ENCODE peak calls at places on chromosome 2, in seven cellular contexts. One of them, this sample, is unnamed.

GRCh38 chr2:231111987-231112386 is 12.9 kb downstream of the HTR2B start:
- DNase-seq in epithelial cell of esophagus: no peak
- DNase-seq in neural progenitor cell: no peak
- DNase-seq in PC-9: no peak
- DNase-seq in lower leg skin: no peak
- DNase-seq in lower lobe of right lung: no peak
- DNase-seq in CD8-positive, alpha-beta T cell: no peak
- DNase-seq in this sample: no peak

GRCh38 chr2:55017428-55017827 is 32.8 kb downstream of the RTN4 start:
- DNase-seq in epithelial cell of esophagus: no peak
- DNase-seq in neural progenitor cell: no peak
- DNase-seq in PC-9: no peak
- DNase-seq in lower leg skin: no peak
- DNase-seq in lower lobe of right lung: no peak
- DNase-seq in CD8-positive, alpha-beta T cell: no peak
- DNase-seq in this sample: no peak

GRCh38 chr2:20236496-20236895 is 11.6 kb upstream of the SDC1 start:
- DNase-seq in epithelial cell of esophagus: peak
- DNase-seq in neural progenitor cell: no peak
- DNase-seq in PC-9: no peak
- DNase-seq in lower leg skin: no peak
- DNase-seq in lower lobe of right lung: no peak
- DNase-seq in CD8-positive, alpha-beta T cell: no peak
- DNase-seq in this sample: no peak

GRCh38 chr2:117661619-117662018 is 152.9 kb upstream of the DDX18 start:
- DNase-seq in epithelial cell of esophagus: no peak
- DNase-seq in neural progenitor cell: no peak
- DNase-seq in PC-9: no peak
- DNase-seq in lower leg skin: no peak
- DNase-seq in lower lobe of right lung: no peak
- DNase-seq in CD8-positive, alpha-beta T cell: no peak
- DNase-seq in this sample: no peak

GRCh38 chr2:128421286-128421685 is 102.6 kb upstream of the HS6ST1 start:
- DNase-seq in epithelial cell of esophagus: no peak
- DNase-seq in neural progenitor cell: no peak
- DNase-seq in PC-9: no peak
- DNase-seq in lower leg skin: peak
- DNase-seq in lower lobe of right lung: no peak
- DNase-seq in CD8-positive, alpha-beta T cell: no peak
- DNase-seq in this sample: no peak

GRCh38 chr2:195660265-195660890 is 3.4 kb downstream of the SLC39A10 start:
- DNase-seq in epithelial cell of esophagus: peak
- DNase-seq in neural progenitor cell: peak
- DNase-seq in PC-9: peak
- DNase-seq in lower leg skin: peak
- DNase-seq in lower lobe of right lung: no peak
- DNase-seq in CD8-positive, alpha-beta T cell: peak
- DNase-seq in this sample: peak

GRCh38 chr2:81734981-81735380 is 1430.4 kb upstream of the LRRTM1 start:
- DNase-seq in epithelial cell of esophagus: no peak
- DNase-seq in neural progenitor cell: no peak
- DNase-seq in PC-9: no peak
- DNase-seq in lower leg skin: no peak
- DNase-seq in lower lobe of right lung: no peak
- DNase-seq in CD8-positive, alpha-beta T cell: no peak
- DNase-seq in this sample: no peak

GRCh38 chr2:128628206-128628605 is 309.5 kb upstream of the HS6ST1 start:
- DNase-seq in epithelial cell of esophagus: no peak
- DNase-seq in neural progenitor cell: no peak
- DNase-seq in PC-9: no peak
- DNase-seq in lower leg skin: peak
- DNase-seq in lower lobe of right lung: peak
- DNase-seq in CD8-positive, alpha-beta T cell: no peak
- DNase-seq in this sample: no peak

GRCh38 chr2:121524650-121525425 is 5.8 kb upstream of the RNU4ATAC start:
- DNase-seq in epithelial cell of esophagus: peak
- DNase-seq in neural progenitor cell: peak
- DNase-seq in PC-9: no peak
- DNase-seq in lower leg skin: no peak
- DNase-seq in lower lobe of right lung: no peak
- DNase-seq in CD8-positive, alpha-beta T cell: no peak
- DNase-seq in this sample: no peak

GRCh38 chr2:221268631-221269030 is 303.5 kb downstream of the EPHA4 start:
- DNase-seq in epithelial cell of esophagus: no peak
- DNase-seq in neural progenitor cell: no peak
- DNase-seq in PC-9: no peak
- DNase-seq in lower leg skin: no peak
- DNase-seq in lower lobe of right lung: no peak
- DNase-seq in CD8-positive, alpha-beta T cell: no peak
- DNase-seq in this sample: no peak

GRCh38 chr2:196160101-196160500 is 11.3 kb downstream of the STK17B start:
- DNase-seq in epithelial cell of esophagus: peak
- DNase-seq in neural progenitor cell: peak
- DNase-seq in PC-9: peak
- DNase-seq in lower leg skin: no peak
- DNase-seq in lower lobe of right lung: no peak
- DNase-seq in CD8-positive, alpha-beta T cell: peak
- DNase-seq in this sample: peak

DNA sequence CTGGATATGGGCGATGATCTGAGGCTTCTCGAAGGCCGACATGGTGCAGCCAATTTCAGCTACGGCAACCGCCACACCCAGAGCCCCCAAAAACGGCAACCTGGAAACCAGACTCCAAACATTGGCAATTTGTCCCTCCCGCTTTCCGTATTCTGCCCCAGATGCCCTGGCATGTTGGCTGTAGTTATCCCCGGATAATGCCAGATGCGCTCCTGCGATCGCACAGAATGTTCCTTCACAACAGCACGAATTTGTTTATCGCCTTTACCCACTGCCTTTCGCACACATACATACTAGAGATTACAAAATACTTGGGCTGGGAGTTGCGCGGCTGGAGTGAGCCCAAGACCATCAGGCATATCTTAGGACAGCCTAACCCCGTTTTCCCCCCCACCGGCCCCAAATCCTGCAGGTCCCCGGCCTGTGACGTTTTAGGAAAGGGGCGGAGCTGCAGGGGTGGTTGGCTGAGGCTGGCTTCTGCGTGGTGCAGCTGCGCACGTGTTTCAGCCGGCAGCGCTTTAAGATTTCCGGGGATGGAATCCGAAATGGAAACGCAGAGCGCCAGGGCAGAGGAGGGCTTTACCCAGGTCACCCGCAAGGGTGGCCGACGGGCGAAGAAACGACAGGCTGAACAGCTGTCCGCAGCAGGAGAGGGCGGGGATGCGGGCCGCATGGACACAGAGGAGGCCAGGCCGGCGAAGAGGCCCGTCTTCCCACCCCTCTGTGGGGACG is at the start of gene PNO1:
- DNase-seq in epithelial cell of esophagus: peak
- DNase-seq in neural progenitor cell: peak
- DNase-seq in PC-9: peak
- DNase-seq in lower leg skin: peak
- DNase-seq in lower lobe of right lung: peak
- DNase-seq in CD8-positive, alpha-beta T cell: peak
- DNase-seq in this sample: peak
- TF ChIP-seq CTCF in epithelial cell of esophagus: no peak
- TF ChIP-seq CTCF in neural progenitor cell: no peak
- TF ChIP-seq CTCF in PC-9: no peak
- TF ChIP-seq CTCF in lower leg skin: no peak
- TF ChIP-seq CTCF in lower lobe of right lung: peak
- TF ChIP-seq CTCF in CD8-positive, alpha-beta T cell: no peak
- TF ChIP-seq CTCF in this sample: no peak

GRCh38 chr2:32427672-32428622 is 71.1 kb downstream of the BIRC6 start:
- DNase-seq in epithelial cell of esophagus: no peak
- DNase-seq in neural progenitor cell: peak
- DNase-seq in PC-9: no peak
- DNase-seq in lower leg skin: no peak
- DNase-seq in lower lobe of right lung: no peak
- DNase-seq in CD8-positive, alpha-beta T cell: no peak
- DNase-seq in this sample: no peak

GRCh38 chr2:32422133-32422532 is 65.3 kb downstream of the BIRC6 start:
- DNase-seq in epithelial cell of esophagus: no peak
- DNase-seq in neural progenitor cell: no peak
- DNase-seq in PC-9: no peak
- DNase-seq in lower leg skin: no peak
- DNase-seq in lower lobe of right lung: no peak
- DNase-seq in CD8-positive, alpha-beta T cell: no peak
- DNase-seq in this sample: no peak

GRCh38 chr2:32424739-32425138 is 67.9 kb downstream of the BIRC6 start:
- DNase-seq in epithelial cell of esophagus: no peak
- DNase-seq in neural progenitor cell: no peak
- DNase-seq in PC-9: no peak
- DNase-seq in lower leg skin: no peak
- DNase-seq in lower lobe of right lung: no peak
- DNase-seq in CD8-positive, alpha-beta T cell: no peak
- DNase-seq in this sample: no peak

GRCh38 chr2:32423536-32423935 is 66.7 kb downstream of the BIRC6 start:
- DNase-seq in epithelial cell of esophagus: no peak
- DNase-seq in neural progenitor cell: no peak
- DNase-seq in PC-9: no peak
- DNase-seq in lower leg skin: no peak
- DNase-seq in lower lobe of right lung: no peak
- DNase-seq in CD8-positive, alpha-beta T cell: no peak
- DNase-seq in this sample: no peak

GRCh38 chr2:32425719-32426141 is 68.9 kb downstream of the BIRC6 start:
- DNase-seq in epithelial cell of esophagus: no peak
- DNase-seq in neural progenitor cell: no peak
- DNase-seq in PC-9: no peak
- DNase-seq in lower leg skin: no peak
- DNase-seq in lower lobe of right lung: no peak
- DNase-seq in CD8-positive, alpha-beta T cell: no peak
- DNase-seq in this sample: no peak
- H3K4me3 ChIP-seq in epithelial cell of esophagus: no peak
- H3K4me3 ChIP-seq in neural progenitor cell: no peak
- H3K4me3 ChIP-seq in PC-9: no peak
- H3K4me3 ChIP-seq in lower leg skin: no peak
- H3K4me3 ChIP-seq in lower lobe of right lung: no peak
- H3K4me3 ChIP-seq in CD8-positive, alpha-beta T cell: no peak
- H3K4me3 ChIP-seq in this sample: no peak

GRCh38 chr2:188573453-188573852 is 281.8 kb downstream of the GULP1 start:
- DNase-seq in epithelial cell of esophagus: no peak
- DNase-seq in neural progenitor cell: no peak
- DNase-seq in PC-9: no peak
- DNase-seq in lower leg skin: no peak
- DNase-seq in lower lobe of right lung: no peak
- DNase-seq in CD8-positive, alpha-beta T cell: no peak
- DNase-seq in this sample: peak

GRCh38 chr2:188572592-188572991 is 280.9 kb downstream of the GULP1 start:
- DNase-seq in epithelial cell of esophagus: no peak
- DNase-seq in neural progenitor cell: no peak
- DNase-seq in PC-9: no peak
- DNase-seq in lower leg skin: no peak
- DNase-seq in lower lobe of right lung: no peak
- DNase-seq in CD8-positive, alpha-beta T cell: no peak
- DNase-seq in this sample: no peak

GRCh38 chr2:188577231-188577630 is 285.6 kb downstream of the GULP1 start:
- DNase-seq in epithelial cell of esophagus: no peak
- DNase-seq in neural progenitor cell: no peak
- DNase-seq in PC-9: no peak
- DNase-seq in lower leg skin: no peak
- DNase-seq in lower lobe of right lung: no peak
- DNase-seq in CD8-positive, alpha-beta T cell: no peak
- DNase-seq in this sample: no peak

GRCh38 chr2:188576657-188577056 is 285.0 kb downstream of the GULP1 start:
- DNase-seq in epithelial cell of esophagus: no peak
- DNase-seq in neural progenitor cell: no peak
- DNase-seq in PC-9: no peak
- DNase-seq in lower leg skin: no peak
- DNase-seq in lower lobe of right lung: no peak
- DNase-seq in CD8-positive, alpha-beta T cell: no peak
- DNase-seq in this sample: peak

DNA sequence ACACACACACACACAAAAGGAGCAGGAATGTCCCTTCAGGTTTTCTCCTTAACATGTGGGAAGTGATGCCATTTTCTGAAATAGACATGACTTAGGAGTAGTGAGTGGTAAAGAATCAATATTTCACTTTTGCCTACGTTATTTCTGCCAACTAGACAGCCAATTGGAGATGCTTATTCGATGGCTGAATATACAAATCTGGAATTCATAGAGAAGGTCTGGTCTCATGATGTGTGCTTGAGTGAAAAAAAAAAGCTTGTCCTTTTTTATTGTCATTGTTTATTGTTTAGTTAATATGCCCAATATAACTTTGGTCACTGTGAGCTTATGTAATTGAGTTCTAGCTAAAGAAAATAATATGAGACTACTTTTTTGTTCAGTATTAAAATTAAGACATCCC is 284.3 kb downstream of the GULP1 start:
- DNase-seq in epithelial cell of esophagus: no peak
- DNase-seq in neural progenitor cell: no peak
- DNase-seq in PC-9: no peak
- DNase-seq in lower leg skin: no peak
- DNase-seq in lower lobe of right lung: no peak
- DNase-seq in CD8-positive, alpha-beta T cell: no peak
- DNase-seq in this sample: no peak
- TF ChIP-seq CTCF in epithelial cell of esophagus: no peak
- TF ChIP-seq CTCF in neural progenitor cell: no peak
- TF ChIP-seq CTCF in PC-9: no peak
- TF ChIP-seq CTCF in lower leg skin: no peak
- TF ChIP-seq CTCF in lower lobe of right lung: no peak
- TF ChIP-seq CTCF in CD8-positive, alpha-beta T cell: no peak
- TF ChIP-seq CTCF in this sample: no peak

GRCh38 chr2:191571163-191571769 is 106.7 kb upstream of the NABP1 start:
- DNase-seq in epithelial cell of esophagus: peak
- DNase-seq in neural progenitor cell: peak
- DNase-seq in PC-9: peak
- DNase-seq in lower leg skin: no peak
- DNase-seq in lower lobe of right lung: no peak
- DNase-seq in CD8-positive, alpha-beta T cell: no peak
- DNase-seq in this sample: peak
- H3K4me3 ChIP-seq in epithelial cell of esophagus: no peak
- H3K4me3 ChIP-seq in neural progenitor cell: no peak
- H3K4me3 ChIP-seq in PC-9: no peak
- H3K4me3 ChIP-seq in lower leg skin: no peak
- H3K4me3 ChIP-seq in lower lobe of right lung: peak
- H3K4me3 ChIP-seq in CD8-positive, alpha-beta T cell: no peak
- H3K4me3 ChIP-seq in this sample: no peak